ENCODE peak calls at places on chromosomes 16 and 17, in nine cellular contexts. One of them, this sample, is unnamed.

GRCh38 chr17:58344047-58344790 is 7.8 kb downstream of the SUPT4H1 start:
- DNase-seq in HuH-7.5: no peak
- DNase-seq in activated gamma-delta T cell treated with anti-CD3 and anti-CD28 coated beads, Interleukin-2, amount 50 U/mL, for 16 hours: peak
- DNase-seq in HFFc6: no peak
- DNase-seq in cardiac fibroblast: no peak
- DNase-seq in BJ: no peak
- DNase-seq in T-helper 17 cell: peak
- DNase-seq in Caki2: peak
- DNase-seq in lung microvascular endothelial cell: peak
- DNase-seq in this sample: peak

GRCh38 chr16:77531741-77532140 is 96.9 kb upstream of the ADAMTS18 start:
- DNase-seq in HuH-7.5: no peak
- DNase-seq in activated gamma-delta T cell treated with anti-CD3 and anti-CD28 coated beads, Interleukin-2, amount 50 U/mL, for 16 hours: no peak
- DNase-seq in HFFc6: no peak
- DNase-seq in cardiac fibroblast: peak
- DNase-seq in BJ: peak
- DNase-seq in T-helper 17 cell: no peak
- DNase-seq in Caki2: peak
- DNase-seq in lung microvascular endothelial cell: peak
- DNase-seq in this sample: no peak

GRCh38 chr16:31181102-31181830 is 1.3 kb downstream of the FUS start:
- DNase-seq in HuH-7.5: no peak
- DNase-seq in activated gamma-delta T cell treated with anti-CD3 and anti-CD28 coated beads, Interleukin-2, amount 50 U/mL, for 16 hours: no peak
- DNase-seq in HFFc6: peak
- DNase-seq in cardiac fibroblast: peak
- DNase-seq in BJ: no peak
- DNase-seq in T-helper 17 cell: no peak
- DNase-seq in Caki2: no peak
- DNase-seq in lung microvascular endothelial cell: peak
- DNase-seq in this sample: no peak

GRCh38 chr17:47914296-47914948 is 18.4 kb downstream of the SP2 start:
- DNase-seq in HuH-7.5: no peak
- DNase-seq in activated gamma-delta T cell treated with anti-CD3 and anti-CD28 coated beads, Interleukin-2, amount 50 U/mL, for 16 hours: no peak
- DNase-seq in HFFc6: no peak
- DNase-seq in cardiac fibroblast: no peak
- DNase-seq in BJ: no peak
- DNase-seq in T-helper 17 cell: no peak
- DNase-seq in Caki2: no peak
- DNase-seq in lung microvascular endothelial cell: no peak
- DNase-seq in this sample: no peak

GRCh38 chr17:32298721-32299578 is 33.3 kb downstream of the RHBDL3 start:
- DNase-seq in HuH-7.5: no peak
- DNase-seq in activated gamma-delta T cell treated with anti-CD3 and anti-CD28 coated beads, Interleukin-2, amount 50 U/mL, for 16 hours: no peak
- DNase-seq in HFFc6: no peak
- DNase-seq in cardiac fibroblast: no peak
- DNase-seq in BJ: no peak
- DNase-seq in T-helper 17 cell: no peak
- DNase-seq in Caki2: no peak
- DNase-seq in lung microvascular endothelial cell: no peak
- DNase-seq in this sample: no peak

GRCh38 chr17:72142614-72143013 is 21.8 kb downstream of the SOX9 start:
- DNase-seq in HuH-7.5: no peak
- DNase-seq in activated gamma-delta T cell treated with anti-CD3 and anti-CD28 coated beads, Interleukin-2, amount 50 U/mL, for 16 hours: no peak
- DNase-seq in HFFc6: no peak
- DNase-seq in cardiac fibroblast: no peak
- DNase-seq in BJ: no peak
- DNase-seq in T-helper 17 cell: no peak
- DNase-seq in Caki2: no peak
- DNase-seq in lung microvascular endothelial cell: no peak
- DNase-seq in this sample: no peak

GRCh38 chr17:62009220-62009619 is 55.9 kb downstream of the MED13 start:
- DNase-seq in HuH-7.5: no peak
- DNase-seq in activated gamma-delta T cell treated with anti-CD3 and anti-CD28 coated beads, Interleukin-2, amount 50 U/mL, for 16 hours: no peak
- DNase-seq in HFFc6: no peak
- DNase-seq in cardiac fibroblast: no peak
- DNase-seq in BJ: no peak
- DNase-seq in T-helper 17 cell: no peak
- DNase-seq in Caki2: no peak
- DNase-seq in lung microvascular endothelial cell: no peak
- DNase-seq in this sample: no peak

GRCh38 chr16:54280751-54281150 is 5.8 kb downstream of the IRX3 start:
- DNase-seq in HuH-7.5: no peak
- DNase-seq in activated gamma-delta T cell treated with anti-CD3 and anti-CD28 coated beads, Interleukin-2, amount 50 U/mL, for 16 hours: no peak
- DNase-seq in HFFc6: peak
- DNase-seq in cardiac fibroblast: peak
- DNase-seq in BJ: no peak
- DNase-seq in T-helper 17 cell: no peak
- DNase-seq in Caki2: peak
- DNase-seq in lung microvascular endothelial cell: no peak
- DNase-seq in this sample: no peak

GRCh38 chr17:39270923-39271322 is 45.2 kb upstream of the STAC2 start:
- DNase-seq in HuH-7.5: no peak
- DNase-seq in activated gamma-delta T cell treated with anti-CD3 and anti-CD28 coated beads, Interleukin-2, amount 50 U/mL, for 16 hours: no peak
- DNase-seq in HFFc6: peak
- DNase-seq in cardiac fibroblast: peak
- DNase-seq in BJ: peak
- DNase-seq in T-helper 17 cell: no peak
- DNase-seq in Caki2: peak
- DNase-seq in lung microvascular endothelial cell: peak
- DNase-seq in this sample: peak

GRCh38 chr17:42535400-42536047 is 517 bp upstream of the NAGLU start:
- DNase-seq in HuH-7.5: no peak
- DNase-seq in activated gamma-delta T cell treated with anti-CD3 and anti-CD28 coated beads, Interleukin-2, amount 50 U/mL, for 16 hours: no peak
- DNase-seq in HFFc6: no peak
- DNase-seq in cardiac fibroblast: no peak
- DNase-seq in BJ: no peak
- DNase-seq in T-helper 17 cell: no peak
- DNase-seq in Caki2: no peak
- DNase-seq in lung microvascular endothelial cell: no peak
- DNase-seq in this sample: no peak

GRCh38 chr16:89586853-89587252 is 11.3 kb downstream of the CPNE7 start:
- DNase-seq in HuH-7.5: peak
- DNase-seq in activated gamma-delta T cell treated with anti-CD3 and anti-CD28 coated beads, Interleukin-2, amount 50 U/mL, for 16 hours: no peak
- DNase-seq in HFFc6: no peak
- DNase-seq in cardiac fibroblast: peak
- DNase-seq in BJ: no peak
- DNase-seq in T-helper 17 cell: peak
- DNase-seq in Caki2: peak
- DNase-seq in lung microvascular endothelial cell: peak
- DNase-seq in this sample: no peak

GRCh38 chr17:42392664-42393415 is 4.6 kb upstream of the STAT3 start:
- DNase-seq in HuH-7.5: no peak
- DNase-seq in activated gamma-delta T cell treated with anti-CD3 and anti-CD28 coated beads, Interleukin-2, amount 50 U/mL, for 16 hours: no peak
- DNase-seq in HFFc6: no peak
- DNase-seq in cardiac fibroblast: no peak
- DNase-seq in BJ: no peak
- DNase-seq in T-helper 17 cell: no peak
- DNase-seq in Caki2: no peak
- DNase-seq in lung microvascular endothelial cell: no peak
- DNase-seq in this sample: peak

GRCh38 chr17:64455993-64456885 is 7.3 kb downstream of the MILR1 start:
- DNase-seq in HuH-7.5: no peak
- DNase-seq in activated gamma-delta T cell treated with anti-CD3 and anti-CD28 coated beads, Interleukin-2, amount 50 U/mL, for 16 hours: no peak
- DNase-seq in HFFc6: no peak
- DNase-seq in cardiac fibroblast: no peak
- DNase-seq in BJ: no peak
- DNase-seq in T-helper 17 cell: no peak
- DNase-seq in Caki2: no peak
- DNase-seq in lung microvascular endothelial cell: no peak
- DNase-seq in this sample: peak

GRCh38 chr17:40617678-40618240 is 29.9 kb downstream of the SMARCE1 start:
- DNase-seq in HuH-7.5: no peak
- DNase-seq in activated gamma-delta T cell treated with anti-CD3 and anti-CD28 coated beads, Interleukin-2, amount 50 U/mL, for 16 hours: no peak
- DNase-seq in HFFc6: no peak
- DNase-seq in cardiac fibroblast: no peak
- DNase-seq in BJ: no peak
- DNase-seq in T-helper 17 cell: no peak
- DNase-seq in Caki2: no peak
- DNase-seq in lung microvascular endothelial cell: no peak
- DNase-seq in this sample: no peak

GRCh38 chr16:67843343-67843765 is 1.2 kb downstream of the THAP11 start:
- DNase-seq in HuH-7.5: peak
- DNase-seq in activated gamma-delta T cell treated with anti-CD3 and anti-CD28 coated beads, Interleukin-2, amount 50 U/mL, for 16 hours: no peak
- DNase-seq in HFFc6: peak
- DNase-seq in cardiac fibroblast: peak
- DNase-seq in BJ: no peak
- DNase-seq in T-helper 17 cell: no peak
- DNase-seq in Caki2: no peak
- DNase-seq in lung microvascular endothelial cell: no peak
- DNase-seq in this sample: no peak

GRCh38 chr16:14392960-14393359 is 237.1 kb downstream of the PARN start:
- DNase-seq in HuH-7.5: no peak
- DNase-seq in activated gamma-delta T cell treated with anti-CD3 and anti-CD28 coated beads, Interleukin-2, amount 50 U/mL, for 16 hours: no peak
- DNase-seq in HFFc6: no peak
- DNase-seq in cardiac fibroblast: no peak
- DNase-seq in BJ: no peak
- DNase-seq in T-helper 17 cell: no peak
- DNase-seq in Caki2: no peak
- DNase-seq in lung microvascular endothelial cell: no peak
- DNase-seq in this sample: no peak